ENCODE peak calls at places on chromosomes 2 and 18, in seven cellular contexts. G, I, A, W, E, M and V are unnamed samples.

GRCh38 chr2:107685587-107685986 is 141.1 kb upstream of the RGPD4 start:
- DNase-seq in G (no peak), I (no peak), A (no peak), W (no peak), E (no peak), M (no peak), V (no peak)

GRCh38 chr2:61151434-61151833 is 10.6 kb upstream of the C2orf74 start:
- DNase-seq in G (no peak), I (no peak), A (no peak), W (no peak), E (peak; percentile 75), M (no peak), V (no peak)

GRCh38 chr2:29314816-29315571 is 199.8 kb downstream of the CLIP4 start:
- DNase-seq in G (no peak), I (no peak), A (no peak), W (no peak), E (peak; percentile 30), M (peak; percentile 40), V (peak; percentile 65)

GRCh38 chr2:144217853-144218633 is 301.9 kb downstream of the ZEB2 start:
- DNase-seq in G (no peak), I (no peak), A (no peak), W (no peak), E (no peak), M (no peak), V (no peak)

GRCh38 chr2:166180951-166181812 is 53.4 kb upstream of the SCN1A start:
- DNase-seq in G (peak; percentile 34), I (no peak), A (no peak), W (peak; percentile 79), E (peak; percentile 58), M (no peak), V (peak; percentile 46)

GRCh38 chr18:8474661-8475060 is 134.6 kb upstream of the RAB12 start:
- DNase-seq in G (no peak), I (no peak), A (no peak), W (no peak), E (no peak), M (no peak), V (no peak)

GRCh38 chr2:200454839-200455801 is 54.7 kb downstream of the KCTD18 start:
- DNase-seq in G (no peak), I (no peak), A (no peak), W (no peak), E (peak; percentile 61), M (no peak), V (no peak)

GRCh38 chr2:110983130-110983529 is 137.6 kb upstream of the BCL2L11 start:
- DNase-seq in G (no peak), I (no peak), A (no peak), W (no peak), E (no peak), M (no peak), V (no peak)

GRCh38 chr2:52558265-52558664 is 1209.3 kb upstream of the CHAC2 start:
- DNase-seq in G (no peak), I (no peak), A (no peak), W (peak; percentile 11), E (no peak), M (no peak), V (no peak)

GRCh38 chr2:8159211-8159965 is 522.5 kb upstream of the ID2 start:
- DNase-seq in G (no peak), I (no peak), A (no peak), W (no peak), E (no peak), M (no peak), V (no peak)

GRCh38 chr2:235468978-235469694 is 24.7 kb upstream of the AGAP1 start:
- DNase-seq in G (peak; percentile 56), I (peak; percentile 74), A (no peak), W (no peak), E (peak; percentile 93), M (no peak), V (no peak)

GRCh38 chr2:112818094-112818902 is 18.3 kb downstream of the IL1B start:
- DNase-seq in G (no peak), I (no peak), A (no peak), W (no peak), E (no peak), M (no peak), V (no peak)

GRCh38 chr2:240344904-240345303 is 90.6 kb upstream of the GPC1 start:
- DNase-seq in G (no peak), I (no peak), A (no peak), W (no peak), E (no peak), M (no peak), V (no peak)

GRCh38 chr2:160406591-160407392 is 86.8 kb downstream of the RBMS1 start:
- DNase-seq in G (no peak), I (no peak), A (peak; percentile 89), W (peak; percentile 62), E (peak; percentile 86), M (peak; percentile 45), V (peak; percentile 60)

GRCh38 chr2:176126929-176127768 is 2.4 kb upstream of the HOXD8 start:
- DNase-seq in G (peak; percentile 26), I (peak; percentile 12), A (no peak), W (peak; percentile 81), E (peak; percentile 53), M (no peak), V (peak; percentile 80)

GRCh38 chr18:25349131-25349925 is 2.6 kb downstream of the ZNF521 start:
- DNase-seq in G (peak; percentile 20), I (peak; percentile 7), A (no peak), W (peak; percentile 18), E (peak; percentile 9), M (peak; percentile 15), V (peak; percentile 43)

GRCh38 chr18:9531791-9532410 is 56.6 kb downstream of the RALBP1 start:
- DNase-seq in G (no peak), I (no peak), A (no peak), W (no peak), E (peak; percentile 48), M (no peak), V (no peak)

GRCh38 chr2:113974727-113975126 is 84.8 kb downstream of the ACTR3 start:
- DNase-seq in G (no peak), I (no peak), A (no peak), W (peak; percentile 97), E (no peak), M (no peak), V (no peak)